ENCODE peak calls at places on chromosomes 3 and 15, in seven cellular contexts. K is HS-5; S is stimulated activated CD8-positive, alpha-beta memory T cell treated with anti-CD3 and anti-CD28 coated beads, Interleukin-15, amount 100 ng/mL, for 1 hour; C is mammary epithelial cell; Q is activated naive CD8-positive, alpha-beta T cell treated with anti-CD3 and anti-CD28 coated beads, Interleukin-2, amount 50 U/mL, for 24 hours; O is uterus; W is activated CD8-positive, alpha-beta memory T cell treated with anti-CD3 and anti-CD28 coated beads for 4 hours. B is an unnamed sample.

GRCh38 chr3:37050242-37050641 is 56.9 kb downstream of the MLH1 start:
- DNase-seq in O (no peak), W (no peak), C (no peak), K (no peak), S (no peak), Q (no peak), B (no peak)

GRCh38 chr15:37902126-37902525 is 32.3 kb upstream of the TMCO5A start:
- DNase-seq in Q (no peak), K (no peak), C (no peak), O (no peak), S (no peak), W (no peak), B (no peak)

GRCh38 chr3:49535971-49536874 is 18.1 kb upstream of the BSN start:
- DNase-seq in C (no peak), O (no peak), K (no peak), S (no peak), W (no peak), Q (no peak), B (no peak)

GRCh38 chr3:176074096-176074495 is 1123.2 kb downstream of the TBL1XR1 start:
- DNase-seq in K (no peak), W (no peak), O (no peak), C (no peak), S (no peak), Q (no peak), B (no peak)

GRCh38 chr15:95902606-95903005 is 427.9 kb upstream of the NR2F2 start:
- DNase-seq in K (no peak), W (no peak), O (no peak), S (no peak), Q (no peak), C (no peak), B (no peak)

GRCh38 chr3:12395349-12396012 is 88.8 kb upstream of the TSEN2 start:
- DNase-seq in C (no peak), S (no peak), O (no peak), Q (no peak), W (no peak), K (no peak), B (no peak)

GRCh38 chr3:194166682-194167479 is 30.9 kb downstream of the HES1 start:
- DNase-seq in W (no peak), C (no peak), K (no peak), O (peak; percentile 57), Q (no peak), S (no peak), B (peak; percentile 52)

GRCh38 chr3:112034436-112034835 is at the start of gene TMPRSS7:
- DNase-seq in O (no peak), K (no peak), W (no peak), Q (no peak), C (no peak), S (no peak), B (no peak)

GRCh38 chr3:125143538-125143937 is 69.0 kb downstream of the SLC12A8 start:
- DNase-seq in Q (no peak), K (no peak), C (no peak), O (no peak), W (no peak), S (no peak), B (no peak)

GRCh38 chr3:52317601-52318000 is 1.5 kb downstream of the DNAH1 start:
- DNase-seq in K (no peak), C (peak; percentile 33), O (peak; percentile 57), S (peak; percentile 45), W (peak; percentile 31), Q (peak; percentile 65), B (peak; percentile 60)

GRCh38 chr15:90680371-90680935 is 36.7 kb upstream of the BLM start:
- DNase-seq in O (peak; percentile 58), W (no peak), S (no peak), K (peak; percentile 91), Q (no peak), C (peak; percentile 93), B (no peak)

GRCh38 chr15:64024172-64025050 is 21.9 kb downstream of the DAPK2 start:
- DNase-seq in K (no peak), W (no peak), S (no peak), C (no peak), O (no peak), Q (no peak), B (no peak)

GRCh38 chr15:91067026-91067425 is 33.0 kb upstream of the SV2B start:
- DNase-seq in C (peak; percentile 93), K (peak; percentile 35), S (no peak), Q (no peak), W (no peak), O (no peak), B (no peak)

GRCh38 chr3:128282392-128283196 is 129.3 kb downstream of the EEFSEC start:
- DNase-seq in K (no peak), Q (no peak), S (no peak), O (peak; percentile 81), C (no peak), W (no peak), B (no peak)

GRCh38 chr3:33372218-33373081 is 67.8 kb downstream of the UBP1 start:
- DNase-seq in O (no peak), Q (peak; percentile 33), C (peak; percentile 78), S (peak; percentile 15), K (peak; percentile 70), W (no peak), B (peak; percentile 56)

GRCh38 chr3:193400304-193400703 is 21.8 kb upstream of the ATP13A5 start:
- DNase-seq in C (no peak), S (no peak), K (no peak), O (no peak), Q (no peak), W (no peak), B (no peak)

GRCh38 chr3:186444288-186444687 is 82.3 kb upstream of the DGKG start:
- DNase-seq in C (no peak), Q (no peak), S (no peak), K (no peak), O (no peak), W (no peak), B (no peak)

GRCh38 chr3:171458056-171458856 is 1.9 kb downstream of the TNIK start:
- DNase-seq in O (no peak), W (no peak), S (no peak), K (no peak), Q (peak; percentile 38), C (no peak), B (no peak)

GRCh38 chr3:194103475-194103874 is 32.5 kb upstream of the HES1 start:
- DNase-seq in C (peak; percentile 17), Q (no peak), S (peak; percentile 7), K (no peak), W (no peak), O (no peak), B (no peak)

GRCh38 chr15:27704939-27705514 is 394.1 kb downstream of the OCA2 start:
- DNase-seq in O (no peak), S (no peak), W (no peak), C (no peak), K (no peak), Q (no peak), B (no peak)

GRCh38 chr3:24952388-24952787 is 457.7 kb upstream of the THRB start:
- DNase-seq in W (no peak), C (no peak), K (no peak), S (no peak), O (no peak), Q (no peak), B (no peak)

GRCh38 chr3:108936924-108937689 is 16.6 kb downstream of the GUCA1C start:
- DNase-seq in K (no peak), S (no peak), Q (no peak), O (no peak), C (no peak), W (no peak), B (no peak)

GRCh38 chr3:138456961-138457862 is 22.8 kb downstream of the ESYT3 start:
- DNase-seq in W (no peak), S (no peak), O (no peak), Q (no peak), C (no peak), K (no peak), B (no peak)

GRCh38 chr15:66830358-66830757 is 128.3 kb downstream of the SMAD6 start:
- DNase-seq in W (no peak), C (peak; percentile 59), S (no peak), Q (no peak), K (no peak), O (no peak), B (no peak)

GRCh38 chr3:72445827-72446405 is 402.3 kb downstream of the SHQ1 start:
- DNase-seq in W (no peak), K (no peak), S (no peak), Q (no peak), O (no peak), C (peak; percentile 1), B (no peak)

GRCh38 chr3:40042752-40043443 is 233.5 kb downstream of the MYRIP start:
- DNase-seq in S (no peak), Q (no peak), C (peak; percentile 23), W (no peak), K (no peak), O (no peak), B (no peak)

B was measured in K562.